ENCODE peak calls at places on chromosomes 1 and 21, in five cellular contexts. M, V, X, O and F are unnamed samples.

GRCh38 chr1:233020441-233020840 is 70.0 kb downstream of the NTPCR start:
- DNase-seq in M (peak; percentile 26), O (no peak), V (no peak), X (no peak), F (no peak)

GRCh38 chr1:248841702-248842395 is 3.8 kb downstream of the ZNF672 start:
- DNase-seq in V (no peak), O (no peak), M (peak; percentile 50), X (no peak), F (peak; percentile 67)

GRCh38 chr1:27299385-27300252 is 22.3 kb upstream of the TMEM222 start:
- DNase-seq in V (peak; percentile 97), X (peak; percentile 78), O (peak; percentile 99), M (peak; percentile 54), F (peak; percentile 82)

GRCh38 chr21:44737706-44738354 is 26.5 kb upstream of the TSPEAR start:
- DNase-seq in O (no peak), X (no peak), M (no peak), V (no peak), F (no peak)

GRCh38 chr1:224747578-224747977 is 131.5 kb downstream of the CNIH3 start:
- DNase-seq in M (no peak), O (no peak), V (no peak), X (no peak), F (no peak)

GRCh38 chr1:16905112-16905855 is 9.5 kb downstream of the RNU1-2 start:
- DNase-seq in V (no peak), M (no peak), O (peak; percentile 88), X (peak; percentile 45), F (no peak)

GRCh38 chr1:228369608-228370438 is 36.8 kb downstream of the TRIM11 start:
- DNase-seq in V (no peak), O (no peak), M (no peak), X (peak; percentile 12), F (no peak)

GRCh38 chr1:155472491-155472890 is 90.1 kb downstream of the ASH1L start:
- DNase-seq in V (no peak), O (no peak), M (no peak), X (no peak), F (no peak)

GRCh38 chr1:155698382-155699038 is 9.6 kb downstream of the DAP3 start:
- DNase-seq in X (no peak), O (no peak), V (no peak), M (no peak), F (no peak)

GRCh38 chr21:32921632-32922230 is 104.0 kb upstream of the OLIG2 start:
- DNase-seq in V (no peak), O (no peak), X (no peak), M (no peak), F (no peak)

GRCh38 chr21:31222142-31222541 is 121.9 kb downstream of the TIAM1 start:
- DNase-seq in M (no peak), V (no peak), X (no peak), O (no peak), F (no peak)

GRCh38 chr1:151831605-151832004 is at the start of gene RORC:
- DNase-seq in M (no peak), O (no peak), X (no peak), V (peak; percentile 72), F (no peak)
- H3K27ac ChIP-seq in M (no peak within 1 kb of the TSS), O (no peak within 1 kb of the TSS), X (no peak within 1 kb of the TSS), V (peak within 1 kb of the TSS; percentile 95), F (no peak within 1 kb of the TSS)

GRCh38 chr1:231800071-231800470 is 173.5 kb downstream of the DISC1 start:
- DNase-seq in O (no peak), M (no peak), V (no peak), X (no peak), F (no peak)
- H3K27ac ChIP-seq in O (no peak overlapping the region), M (no peak overlapping the region), V (peak overlapping the region; percentile 25), X (no peak overlapping the region), F (no peak overlapping the region)

DNA sequence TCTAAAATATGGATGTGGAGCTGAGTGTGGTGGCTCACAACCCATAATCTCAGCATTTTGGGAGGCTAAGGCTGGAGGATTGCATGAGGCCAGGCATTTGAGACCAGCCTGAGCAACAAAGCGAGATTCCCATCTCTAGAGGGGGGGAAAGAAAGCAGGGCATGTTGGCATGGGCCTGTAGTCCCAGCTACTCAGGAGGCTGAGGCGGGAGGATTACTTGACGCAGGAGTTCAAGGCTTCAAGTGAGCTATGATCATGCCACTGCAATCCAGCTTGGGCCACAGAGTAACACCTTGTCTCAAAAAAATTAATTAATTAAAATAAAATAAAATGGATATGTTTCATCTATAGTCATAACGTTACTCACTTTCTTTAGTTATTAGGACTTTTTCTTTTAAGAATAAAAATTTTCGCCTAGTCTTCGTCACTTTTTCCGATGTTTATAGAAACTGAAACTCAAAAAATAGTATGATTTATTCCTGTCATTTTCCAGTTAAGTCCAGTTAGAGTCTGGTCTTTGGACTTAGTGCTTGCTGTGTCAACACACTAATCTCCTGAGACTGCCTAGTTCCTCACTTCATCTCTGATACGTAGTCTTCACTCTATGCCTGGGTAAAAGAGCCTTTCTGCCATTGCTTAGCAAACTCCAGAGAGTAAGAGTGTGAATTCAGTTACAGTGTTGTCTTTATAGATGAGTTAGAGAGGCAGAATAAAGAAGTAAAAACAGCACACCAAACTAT is 28.0 kb downstream of the IARS2 start:
- DNase-seq in M (no peak), X (no peak), V (no peak), O (no peak), F (no peak)
- H3K27ac ChIP-seq in M (peak overlapping the region; percentile 74), X (no peak overlapping the region), V (no peak overlapping the region), O (no peak overlapping the region), F (peak overlapping the region; percentile 76)

GRCh38 chr1:116686723-116687368 is 19.3 kb upstream of the IGSF3 start:
- DNase-seq in V (peak; percentile 62), O (no peak), X (no peak), M (no peak), F (no peak)
- H3K27ac ChIP-seq in V (no peak overlapping the region), O (no peak overlapping the region), X (no peak overlapping the region), M (no peak overlapping the region), F (no peak overlapping the region)

GRCh38 chr1:175188936-175189335 is 3.6 kb downstream of the KIAA0040 start:
- DNase-seq in M (peak; percentile 56), O (no peak), V (no peak), X (no peak), F (no peak)

GRCh38 chr1:175192111-175192629 is 406 bp downstream of the KIAA0040 start:
- DNase-seq in M (peak; percentile 49), X (peak; percentile 70), V (peak; percentile 70), O (no peak), F (no peak)

GRCh38 chr1:175192630-175193338 is at the start of gene KIAA0040:
- DNase-seq in M (peak; percentile 71), X (peak; percentile 76), V (peak; percentile 86), O (no peak), F (peak; percentile 91)

GRCh38 chr1:175193339-175193950 is 869 bp upstream of the KIAA0040 start:
- DNase-seq in X (no peak), O (no peak), V (no peak), M (no peak), F (no peak)

DNA sequence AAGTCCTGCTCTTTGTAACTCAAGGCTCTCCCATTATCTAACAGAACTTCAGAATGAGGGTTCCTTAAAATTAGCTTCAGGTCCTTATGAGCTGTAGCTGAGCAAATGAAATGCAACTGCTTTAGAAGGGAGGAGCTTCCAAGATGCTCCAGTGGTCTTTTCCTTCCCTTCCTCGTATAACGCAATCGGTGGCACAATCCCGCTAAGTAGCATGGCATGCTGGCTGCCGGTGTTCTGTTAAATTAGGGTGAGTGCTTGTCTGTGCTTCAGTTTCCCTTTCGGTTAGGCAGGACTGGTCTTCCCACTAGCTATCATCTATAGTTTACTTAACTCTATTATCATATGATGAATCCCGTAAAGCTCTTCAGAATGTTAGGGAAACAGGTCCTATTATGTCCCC is 922 bp downstream of the KIAA0040 start:
- DNase-seq in X (peak; percentile 26), M (no peak), V (no peak), O (no peak), F (no peak)
- H3K27ac ChIP-seq in X (no peak overlapping the region), M (peak overlapping the region; percentile 88), V (peak overlapping the region; percentile 97), O (no peak overlapping the region), F (peak overlapping the region; percentile 76)

GRCh38 chr1:46401964-46402626 is 8.0 kb downstream of the FAAH start:
- DNase-seq in M (peak; percentile 76), O (peak; percentile 86), V (peak; percentile 81), X (peak; percentile 65), F (peak; percentile 84)
- H3K27ac ChIP-seq in M (peak overlapping the region; percentile 41), O (no peak overlapping the region), V (peak overlapping the region; percentile 57), X (no peak overlapping the region), F (no peak overlapping the region)

DNA sequence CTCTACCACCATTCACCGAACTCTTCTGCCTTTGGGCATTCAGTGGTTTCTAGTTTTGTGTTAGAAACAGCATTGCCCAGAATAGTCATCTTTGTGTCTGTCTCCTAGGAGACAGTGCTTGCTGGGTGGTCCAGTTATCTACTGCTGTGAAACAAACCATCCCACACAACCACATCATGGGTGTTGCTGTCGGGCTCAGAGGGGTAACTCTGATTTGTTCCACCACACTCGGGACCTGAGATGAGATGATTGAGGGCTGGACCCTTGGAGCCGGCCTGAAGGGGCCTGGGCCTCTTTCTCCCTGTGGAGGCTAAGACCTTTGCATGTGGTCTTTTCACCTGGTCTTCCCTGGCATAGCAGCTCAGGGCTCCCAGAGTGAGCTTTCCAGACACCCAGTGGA is 427.2 kb upstream of the VAMP3 start:
- DNase-seq in V (no peak), O (no peak), X (no peak), M (no peak), F (no peak)
- H3K27ac ChIP-seq in V (no peak overlapping the region), O (no peak overlapping the region), X (no peak overlapping the region), M (no peak overlapping the region), F (no peak overlapping the region)

GRCh38 chr1:188386666-188387065 is 1557.9 kb downstream of the PLA2G4A start:
- DNase-seq in V (no peak), O (no peak), M (no peak), X (no peak), F (no peak)
- H3K27ac ChIP-seq in V (no peak overlapping the region), O (no peak overlapping the region), M (no peak overlapping the region), X (no peak overlapping the region), F (no peak overlapping the region)

DNA sequence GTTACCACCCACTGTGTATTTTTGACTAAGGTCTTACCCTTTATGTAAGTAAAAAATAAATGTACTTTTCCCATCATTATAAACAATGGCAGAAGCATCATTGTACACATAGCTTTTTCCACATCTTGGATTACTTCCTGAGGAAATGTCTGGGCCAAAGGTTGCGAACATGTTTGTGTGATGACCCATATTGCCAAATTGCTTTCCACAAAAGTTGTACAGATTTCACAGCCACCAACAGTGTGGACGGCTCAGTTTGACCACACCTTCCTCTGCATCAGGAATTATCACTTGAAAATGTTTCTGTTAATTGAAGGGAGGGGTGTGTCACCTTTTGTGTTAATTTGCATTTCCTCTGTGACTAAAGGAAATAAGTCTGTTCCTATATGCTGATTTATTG is 25.7 kb downstream of the AKNAD1 start:
- DNase-seq in X (no peak), V (no peak), O (no peak), M (no peak), F (no peak)
- H3K27ac ChIP-seq in X (no peak overlapping the region), V (peak overlapping the region; percentile 73), O (peak overlapping the region; percentile 96), M (peak overlapping the region; percentile 60), F (peak overlapping the region; percentile 79)